ENCODE peak calls at places on chromosome 18, in nine cellular contexts. Y, P, R, V, F, J, U, S and A are unnamed samples.

GRCh38 chr18:36534154-36534688 is 236.7 kb downstream of the FHOD3 start:
- DNase-seq in S (no peak), P (no peak), J (peak), V (no peak), R (no peak), Y (no peak), U (no peak), F (no peak), A (no peak)

GRCh38 chr18:1222880-1223279 is 318.2 kb downstream of the ADCYAP1 start:
- DNase-seq in F (no peak), J (no peak), V (no peak), U (no peak), R (no peak), P (no peak), S (no peak), Y (no peak), A (no peak)

GRCh38 chr18:77077836-77078456 is 54.6 kb downstream of the MBP start:
- DNase-seq in P (no peak), Y (no peak), V (no peak), U (no peak), F (no peak), R (peak), J (no peak), S (no peak), A (no peak)

GRCh38 chr18:46497129-46497528 is 159.9 kb downstream of the LOXHD1 start:
- DNase-seq in F (no peak), S (peak), P (peak), R (no peak), Y (peak), V (peak), U (no peak), J (peak), A (peak)

GRCh38 chr18:3448845-3449701 is 899 bp upstream of the TGIF1 start:
- DNase-seq in R (peak), F (peak), J (peak), Y (peak), S (peak), P (peak), U (peak), V (peak), A (peak)

GRCh38 chr18:36326771-36327170 is 29.3 kb downstream of the FHOD3 start:
- DNase-seq in R (no peak), J (no peak), Y (peak), U (no peak), S (no peak), V (no peak), F (no peak), P (no peak), A (no peak)

GRCh38 chr18:7341581-7342337 is 110.9 kb downstream of the LRRC30 start:
- DNase-seq in R (no peak), P (no peak), Y (no peak), J (no peak), S (no peak), V (no peak), F (no peak), U (no peak), A (no peak)

GRCh38 chr18:46468431-46469180 is 188.4 kb downstream of the LOXHD1 start:
- DNase-seq in R (no peak), Y (no peak), J (no peak), S (no peak), P (no peak), F (no peak), V (no peak), U (no peak), A (no peak)

GRCh38 chr18:12278153-12278764 is 24.1 kb downstream of the CIDEA start:
- DNase-seq in J (no peak), R (no peak), V (no peak), U (no peak), S (no peak), P (no peak), Y (no peak), F (no peak), A (no peak)

GRCh38 chr18:52903858-52904257 is 563.9 kb downstream of the DCC start:
- DNase-seq in V (peak), F (peak), U (no peak), J (peak), P (peak), S (peak), R (no peak), Y (peak), A (peak)

GRCh38 chr18:48887905-48888531 is 62.7 kb downstream of the SMAD7 start:
- DNase-seq in S (no peak), F (no peak), Y (no peak), R (peak), J (no peak), U (no peak), P (no peak), V (no peak), A (no peak)

GRCh38 chr18:7164610-7165009 is 47.0 kb upstream of the LAMA1 start:
- DNase-seq in R (no peak), P (no peak), J (peak), U (no peak), Y (no peak), S (no peak), V (no peak), F (no peak), A (no peak)

GRCh38 chr18:29749699-29750098 is 1292.8 kb downstream of the DSC3 start:
- DNase-seq in J (no peak), V (no peak), Y (no peak), R (no peak), S (no peak), P (no peak), U (no peak), F (no peak), A (no peak)

GRCh38 chr18:20971886-20972267 is 139.7 kb downstream of the ROCK1 start:
- DNase-seq in V (no peak), U (no peak), Y (peak), F (no peak), J (peak), R (no peak), S (peak), P (no peak), A (no peak)

GRCh38 chr18:35466815-35467623 is 30.7 kb downstream of the INO80C start:
- DNase-seq in P (no peak), V (no peak), U (no peak), J (no peak), S (peak), R (no peak), F (no peak), Y (no peak), A (no peak)

GRCh38 chr18:25425030-25425429 is 73.1 kb upstream of the ZNF521 start:
- DNase-seq in P (no peak), U (no peak), F (no peak), S (no peak), R (no peak), Y (no peak), V (no peak), J (no peak), A (no peak)

GRCh38 chr18:31042068-31042390 is 513 bp downstream of the DSC3 start:
- DNase-seq in S (no peak), Y (peak), V (no peak), P (peak), U (no peak), J (no peak), R (no peak), F (no peak), A (no peak)